ENCODE peak calls at places on chromosomes 1 and 21, in five cellular contexts. J, M, H, R and B are unnamed samples.

GRCh38 chr1:166172106-166172505 is 5.3 kb upstream of the FAM78B start:
- DNase-seq in J (no peak), M (no peak), H (no peak), R (no peak), B (no peak)

GRCh38 chr1:59026472-59026948 is 242.7 kb upstream of the JUN start:
- DNase-seq in J (no peak), M (no peak), H (no peak), R (no peak), B (peak)

GRCh38 chr21:18970416-18970815 is 566.8 kb upstream of the TMPRSS15 start:
- DNase-seq in J (no peak), M (no peak), H (no peak), R (no peak), B (no peak)

GRCh38 chr1:39819091-39819812 is 30.6 kb upstream of the BMP8B start:
- DNase-seq in J (no peak), M (no peak), H (no peak), R (no peak), B (no peak)

GRCh38 chr1:180598333-180598979 is 33.4 kb upstream of the XPR1 start:
- DNase-seq in J (no peak), M (no peak), H (no peak), R (no peak), B (peak)

GRCh38 chr1:47214554-47214953 is 17.5 kb downstream of the TAL1 start:
- DNase-seq in J (no peak), M (no peak), H (no peak), R (no peak), B (no peak)

GRCh38 chr1:58660105-58660504 is 39.8 kb downstream of the MYSM1 start:
- DNase-seq in J (no peak), M (no peak), H (no peak), R (no peak), B (no peak)

GRCh38 chr1:179169616-179170467 is 59.6 kb downstream of the ABL2 start:
- DNase-seq in J (no peak), M (no peak), H (no peak), R (no peak), B (no peak)

GRCh38 chr21:26776320-26777021 is 68.7 kb downstream of the ADAMTS1 start:
- DNase-seq in J (no peak), M (peak), H (no peak), R (no peak), B (no peak)

GRCh38 chr1:119713039-119713537 is 1.4 kb downstream of the PHGDH start:
- DNase-seq in J (peak), M (no peak), H (no peak), R (no peak), B (no peak)

GRCh38 chr1:15027515-15027948 is 126.0 kb upstream of the TMEM51 start:
- DNase-seq in J (peak), M (no peak), H (no peak), R (no peak), B (peak)

GRCh38 chr1:205774277-205775014 is 836 bp downstream of the RAB29 start:
- DNase-seq in J (no peak), M (no peak), H (peak), R (no peak), B (no peak)

GRCh38 chr1:191760016-191760415 is 398.2 kb upstream of the RGS18 start:
- DNase-seq in J (no peak), M (no peak), H (no peak), R (no peak), B (no peak)

GRCh38 chr1:212671342-212672031 is 28.2 kb downstream of the BATF3 start:
- DNase-seq in J (no peak), M (no peak), H (peak), R (peak), B (no peak)

GRCh38 chr1:94949681-94950661 is 23.1 kb upstream of the CNN3 start:
- DNase-seq in J (no peak), M (no peak), H (no peak), R (peak), B (no peak)

GRCh38 chr1:150484861-150485260 is 2.4 kb upstream of the TARS2 start:
- DNase-seq in J (no peak), M (no peak), H (peak), R (peak), B (no peak)

GRCh38 chr1:78645728-78646127 is 3.9 kb upstream of the IFI44 start:
- DNase-seq in J (no peak), M (no peak), H (peak), R (no peak), B (no peak)

GRCh38 chr1:189141056-189141455 is 1336.6 kb downstream of the BRINP3 start:
- DNase-seq in J (no peak), M (no peak), H (no peak), R (peak), B (no peak)